ENCODE peak calls at places on chromosomes 16 and 17, in six cellular contexts. P is retina, T is MCF 10A, Y is dorsolateral prefrontal cortex, H is hippocampal formation, N is A172. O is an unnamed sample.

GRCh38 chr16:47888142-47888541 is 267.7 kb downstream of the ABCC12 start:
- DNase-seq in T (peak; percentile 34), H (no peak), P (no peak), Y (no peak), N (peak; percentile 64), O (no peak)

GRCh38 chr16:73298562-73298961 is 250.6 kb upstream of the ZFHX3 start:
- DNase-seq in H (no peak), Y (no peak), N (peak; percentile 60), P (no peak), T (no peak), O (no peak)

GRCh38 chr16:27768651-27769270 is 218.8 kb downstream of the KATNIP start:
- DNase-seq in N (no peak), Y (no peak), P (no peak), H (no peak), T (no peak), O (no peak)

GRCh38 chr17:2068101-2068518 is 13.2 kb downstream of the HIC1 start:
- DNase-seq in T (no peak), P (no peak), Y (no peak), H (no peak), N (peak; percentile 51), O (no peak)

GRCh38 chr16:59905628-59906027 is 1171.5 kb upstream of the GOT2 start:
- DNase-seq in P (no peak), T (peak; percentile 83), H (no peak), N (no peak), Y (no peak), O (no peak)

GRCh38 chr16:457732-458400 is 32.4 kb downstream of the RAB11FIP3 start:
- DNase-seq in Y (peak; percentile 76), T (no peak), H (peak; percentile 48), P (no peak), N (no peak), O (no peak)

GRCh38 chr16:805474-805873 is 4.9 kb upstream of the GNG13 start:
- DNase-seq in H (no peak), Y (no peak), N (no peak), P (no peak), T (no peak), O (no peak)

GRCh38 chr17:77666881-77667395 is 291.6 kb upstream of the TNRC6C start:
- DNase-seq in Y (no peak), T (no peak), P (no peak), N (no peak), H (no peak), O (no peak)

GRCh38 chr16:72271841-72272240 is 99.9 kb upstream of the PMFBP1 start:
- DNase-seq in P (no peak), T (no peak), H (no peak), N (no peak), Y (no peak), O (no peak)

GRCh38 chr16:89596957-89597644 is 16.3 kb upstream of the DPEP1 start:
- DNase-seq in H (no peak), T (no peak), P (no peak), N (no peak), Y (no peak), O (no peak)

GRCh38 chr17:72946696-72947095 is 145.8 kb downstream of the SLC39A11 start:
- DNase-seq in H (no peak), N (no peak), Y (no peak), T (no peak), P (no peak), O (no peak)

GRCh38 chr17:68674271-68674925 is 73.2 kb upstream of the FAM20A start:
- DNase-seq in N (no peak), P (no peak), Y (no peak), H (no peak), T (no peak), O (no peak)

GRCh38 chr17:44878627-44879221 is 20.5 kb downstream of the EFTUD2 start:
- DNase-seq in P (peak; percentile 20), H (peak; percentile 31), T (peak; percentile 42), N (peak; percentile 47), Y (no peak), O (peak; percentile 22)

GRCh38 chr17:75601057-75601987 is 13.7 kb downstream of the MYO15B start:
- DNase-seq in Y (no peak), N (peak; percentile 35), H (no peak), T (peak; percentile 70), P (peak; percentile 56), O (peak; percentile 43)

GRCh38 chr17:4968916-4969550 is 1.4 kb upstream of the SPAG7 start:
- DNase-seq in T (peak; percentile 92), Y (no peak), N (peak; percentile 51), H (no peak), P (no peak), O (no peak)

GRCh38 chr17:64781013-64781392 is 118.9 kb upstream of the SMURF2 start:
- DNase-seq in P (peak; percentile 59), N (no peak), T (no peak), Y (no peak), H (no peak), O (no peak)

GRCh38 chr17:67438669-67439068 is 61.6 kb downstream of the PITPNC1 start:
- DNase-seq in H (no peak), P (no peak), Y (no peak), T (no peak), N (no peak), O (no peak)

GRCh38 chr16:2969545-2970521 is 685 bp downstream of the PAQR4 start:
- DNase-seq in P (peak; percentile 75), N (peak; percentile 70), H (peak; percentile 27), Y (no peak), T (peak; percentile 73), O (no peak)

GRCh38 chr17:81241648-81242420 is 2.7 kb downstream of the NDUFAF8 start:
- DNase-seq in T (peak; percentile 50), N (no peak), P (peak; percentile 79), Y (no peak), H (no peak), O (no peak)

GRCh38 chr17:82568997-82569393 is 49.5 kb downstream of the FOXK2 start:
- DNase-seq in P (no peak), N (no peak), T (no peak), H (no peak), Y (no peak), O (no peak)

GRCh38 chr16:57764341-57765159 is 29.0 kb downstream of the KATNB1 start:
- DNase-seq in H (no peak), N (peak; percentile 84), T (peak; percentile 88), Y (no peak), P (no peak), O (no peak)

GRCh38 chr17:73613947-73614655 is 30.1 kb downstream of the SDK2 start:
- DNase-seq in P (peak; percentile 80), H (no peak), N (no peak), T (no peak), Y (no peak), O (no peak)

GRCh38 chr16:47371615-47372014 is 89.2 kb downstream of the ITFG1 start:
- DNase-seq in N (no peak), T (no peak), Y (no peak), P (no peak), H (peak; percentile 36), O (no peak)

GRCh38 chr17:69141802-69142472 is at the start of gene ABCA6:
- DNase-seq in P (no peak), T (peak; percentile 70), H (peak; percentile 70), N (peak; percentile 9), Y (no peak), O (no peak)

GRCh38 chr17:13353590-13353989 is 248.1 kb downstream of the HS3ST3A1 start:
- DNase-seq in Y (no peak), T (no peak), H (no peak), N (no peak), P (peak; percentile 12), O (no peak)